ENCODE peak calls at places on chromosomes 7 and 10, in four cellular contexts. T is memory B cell; Z is stimulated activated CD4-positive, alpha-beta T cell treated with anti-CD3 and anti-CD28 coated beads, Interleukin-12 subunit alpha, Interleukin-12 subunit beta, amount 100 ng/mL, for 48 hours; C is AG10803. X is an unnamed sample.

GRCh38 chr10:132021046-132021445 is 39.3 kb upstream of the BNIP3 start:
- DNase-seq in T (no peak), Z (no peak), C (no peak), X (no peak)

GRCh38 chr10:21919906-21920305 is 83.6 kb downstream of the DNAJC1 start:
- DNase-seq in T (no peak), Z (no peak), C (no peak), X (no peak)

GRCh38 chr10:28273343-28273742 is 29.5 kb downstream of the MPP7 start:
- DNase-seq in T (no peak), Z (no peak), C (no peak), X (no peak)

GRCh38 chr7:87398441-87398840 is 53.0 kb downstream of the CROT start:
- DNase-seq in T (no peak), Z (no peak), C (peak), X (peak)

GRCh38 chr7:141541375-141541774 is 9.8 kb upstream of the AGK start:
- DNase-seq in T (no peak), Z (no peak), C (no peak), X (no peak)

GRCh38 chr10:30058570-30059132 is 735 bp downstream of the JCAD start:
- DNase-seq in T (no peak), Z (no peak), C (no peak), X (peak)

GRCh38 chr10:33600381-33600780 is 265.9 kb upstream of the NRP1 start:
- DNase-seq in T (no peak), Z (no peak), C (no peak), X (peak)

GRCh38 chr7:159064121-159064815 is 80.4 kb downstream of the VIPR2 start:
- DNase-seq in T (no peak), Z (no peak), C (no peak), X (no peak)

GRCh38 chr7:52920977-52921376 is 114.5 kb upstream of the POM121L12 start:
- DNase-seq in T (no peak), Z (no peak), C (no peak), X (no peak)

GRCh38 chr7:100493476-100494264 is 9.9 kb downstream of the NYAP1 start:
- DNase-seq in T (no peak), Z (peak), C (no peak), X (no peak)

GRCh38 chr7:157660971-157661610 is 324.3 kb downstream of the DNAJB6 start:
- DNase-seq in T (no peak), Z (no peak), C (no peak), X (no peak)

GRCh38 chr10:94757916-94758315 is 4.6 kb upstream of the CYP2C19 start:
- DNase-seq in T (no peak), Z (no peak), C (no peak), X (no peak)

GRCh38 chr7:132472463-132473120 is 103.7 kb downstream of the PLXNA4 start:
- DNase-seq in T (no peak), Z (no peak), C (peak), X (peak)

GRCh38 chr7:3068568-3068967 is 24.9 kb upstream of the CARD11 start:
- DNase-seq in T (peak), Z (no peak), C (no peak), X (no peak)

GRCh38 chr10:132536241-132536963 is 1.2 kb upstream of the INPP5A start:
- DNase-seq in T (no peak), Z (no peak), C (no peak), X (no peak)

GRCh38 chr7:128030999-128031681 is at the start of gene LRRC4:
- DNase-seq in T (no peak), Z (no peak), C (peak), X (peak)

GRCh38 chr10:122504551-122504950 is 43.2 kb downstream of the HTRA1 start:
- DNase-seq in T (no peak), Z (no peak), C (peak), X (peak)

GRCh38 chr7:44693641-44694313 is 54.9 kb upstream of the ZMIZ2 start:
- DNase-seq in T (no peak), Z (no peak), C (peak), X (peak)

GRCh38 chr7:105003275-105003674 is 10.7 kb upstream of the KMT2E start:
- DNase-seq in T (no peak), Z (no peak), C (peak), X (peak)

GRCh38 chr7:151168022-151168786 is 710 bp upstream of the GBX1 start:
- DNase-seq in T (peak), Z (peak), C (no peak), X (no peak)

X was measured in EH.